ENCODE peak calls at places on chromosomes 11 and 22, in eight cellular contexts. S is activated T-cell treated with anti-CD3 and anti-CD28 coated beads for 1 hour; O is GM23338; V is stimulated activated CD4-positive, alpha-beta T cell treated with anti-CD3 and anti-CD28 coated beads, Interleukin-2, amount 100 ng/mL, for 24 hours; D is naive thymus-derived CD4-positive, alpha-beta T cell; I is NCI-H2029 treated with DMSO at 0.1 percent for 48 hours; M is kidney glomerular epithelial cell; Y is SW 1271. K is an unnamed sample.

GRCh38 chr11:59025097-59025496 is 61.0 kb upstream of the GLYATL1B start:
- DNase-seq in S (no peak), O (no peak), V (no peak), D (no peak), I (peak), M (no peak), Y (no peak), K (no peak)

GRCh38 chr11:125945797-125946520 is at the start of gene VSIG10L2:
- DNase-seq in S (no peak), O (no peak), V (no peak), D (no peak), I (no peak), M (no peak), Y (no peak), K (no peak)

GRCh38 chr11:101600948-101601347 is 17.1 kb upstream of the TRPC6 start:
- DNase-seq in S (no peak), O (no peak), V (no peak), D (no peak), I (no peak), M (no peak), Y (no peak), K (no peak)

GRCh38 chr22:32803020-32803758 is 1.7 kb downstream of the TIMP3 start:
- DNase-seq in S (no peak), O (no peak), V (no peak), D (no peak), I (no peak), M (peak), Y (no peak), K (no peak)

GRCh38 chr11:45665933-45666647 is 668 bp upstream of the CHST1 start:
- DNase-seq in S (no peak), O (no peak), V (no peak), D (no peak), I (no peak), M (no peak), Y (no peak), K (peak)

GRCh38 chr11:48307760-48308386 is 1.9 kb downstream of the OR4S1 start:
- DNase-seq in S (peak), O (peak), V (peak), D (peak), I (peak), M (peak), Y (peak), K (peak)

GRCh38 chr11:44760917-44761545 is 34.3 kb downstream of the TSPAN18 start:
- DNase-seq in S (no peak), O (peak), V (no peak), D (no peak), I (no peak), M (peak), Y (peak), K (peak)

GRCh38 chr22:19086417-19086816 is 35.8 kb downstream of the DGCR2 start:
- DNase-seq in S (no peak), O (no peak), V (no peak), D (no peak), I (no peak), M (no peak), Y (no peak), K (no peak)

GRCh38 chr11:63165710-63166310 is 21.8 kb upstream of the SLC22A24 start:
- DNase-seq in S (no peak), O (no peak), V (no peak), D (no peak), I (no peak), M (no peak), Y (no peak), K (no peak)

GRCh38 chr22:35634981-35635540 is 13.2 kb upstream of the APOL6 start:
- DNase-seq in S (no peak), O (no peak), V (no peak), D (no peak), I (no peak), M (no peak), Y (no peak), K (peak)

GRCh38 chr11:27076121-27076589 is 35.5 kb downstream of the BBOX1 start:
- DNase-seq in S (no peak), O (no peak), V (no peak), D (no peak), I (no peak), M (no peak), Y (no peak), K (no peak)

GRCh38 chr11:34274712-34275398 is 83.0 kb downstream of the ABTB2 start:
- DNase-seq in S (no peak), O (no peak), V (no peak), D (no peak), I (peak), M (peak), Y (peak), K (peak)

GRCh38 chr11:64060263-64060860 is 24.6 kb downstream of the FLRT1 start:
- DNase-seq in S (no peak), O (peak), V (no peak), D (no peak), I (no peak), M (no peak), Y (no peak), K (no peak)

GRCh38 chr11:33893711-33894401 is 2.0 kb upstream of the LMO2 start:
- DNase-seq in S (peak), O (no peak), V (peak), D (peak), I (no peak), M (no peak), Y (no peak), K (no peak)

GRCh38 chr22:36569999-36570398 is 41.0 kb upstream of the EIF3D start:
- DNase-seq in S (no peak), O (peak), V (no peak), D (no peak), I (no peak), M (no peak), Y (no peak), K (no peak)

GRCh38 chr22:50621948-50622722 is 5.8 kb downstream of the ARSA start:
- DNase-seq in S (no peak), O (no peak), V (peak), D (peak), I (no peak), M (no peak), Y (no peak), K (no peak)

GRCh38 chr11:22730319-22730718 is 63.9 kb downstream of the GAS2 start:
- DNase-seq in S (no peak), O (no peak), V (no peak), D (peak), I (no peak), M (no peak), Y (peak), K (peak)